ENCODE peak calls at places on chromosomes 16 and 17, in four cellular contexts. Z is iPS DF 19.7; C is activated CD4-positive, CD25-positive, alpha-beta regulatory T cell treated with anti-CD3 and anti-CD28 coated beads, Interleukin-2, amount 50 U/mL, for 16 hours; D is AG09309. Y is an unnamed sample.

GRCh38 chr17:79706931-79707382 is 23.8 kb upstream of the ENPP7 start:
- DNase-seq in C (no peak), D (no peak), Z (no peak), Y (no peak)

GRCh38 chr16:9441021-9441420 is 349.6 kb downstream of the HAPSTR1 start:
- DNase-seq in Z (no peak), C (no peak), D (no peak), Y (no peak)

GRCh38 chr17:4853195-4853762 is 20.1 kb downstream of the MINK1 start:
- DNase-seq in C (no peak), D (no peak), Z (no peak), Y (no peak)

GRCh38 chr17:882827-883585 is 96.6 kb downstream of the NXN start:
- DNase-seq in C (no peak), Z (peak), D (no peak), Y (no peak)

GRCh38 chr17:79045830-79046500 is 22.0 kb downstream of the C1QTNF1 start:
- DNase-seq in D (no peak), C (peak), Z (no peak), Y (peak)

GRCh38 chr17:64245218-64246145 is 17.6 kb downstream of the TEX2 start:
- DNase-seq in C (no peak), Z (no peak), D (no peak), Y (no peak)

GRCh38 chr16:89286096-89286495 is 68.6 kb downstream of the ZNF778 start:
- DNase-seq in D (no peak), C (no peak), Z (no peak), Y (no peak)

GRCh38 chr17:4897198-4897657 is 2.1 kb upstream of the C17orf107 start:
- DNase-seq in Z (no peak), D (no peak), C (no peak), Y (no peak)

GRCh38 chr16:88335150-88335685 is 47.5 kb upstream of the ZNF469 start:
- DNase-seq in D (no peak), Z (no peak), C (no peak), Y (no peak)

GRCh38 chr17:82799591-82799990 is 40.2 kb downstream of the ZNF750 start:
- DNase-seq in D (no peak), Z (no peak), C (no peak), Y (no peak)

GRCh38 chr17:78748048-78748729 is 33.9 kb downstream of the CYTH1 start:
- DNase-seq in D (no peak), C (no peak), Z (no peak), Y (peak)

GRCh38 chr16:1777375-1778199 is 4.7 kb upstream of the MRPS34 start:
- DNase-seq in C (no peak), D (no peak), Z (no peak), Y (no peak)

GRCh38 chr17:75685508-75685907 is 18.4 kb downstream of the SAP30BP start:
- DNase-seq in C (no peak), D (no peak), Z (no peak), Y (no peak)

GRCh38 chr17:79933863-79934652 is 94.8 kb upstream of the CBX4 start:
- DNase-seq in C (no peak), D (no peak), Z (no peak), Y (no peak)

GRCh38 chr17:787641-788221 is 5.6 kb downstream of the MRM3 start:
- DNase-seq in C (no peak), Z (no peak), D (no peak), Y (no peak)

GRCh38 chr17:50708050-50709000 is 611 bp upstream of the ANKRD40 start:
- DNase-seq in C (no peak), D (no peak), Z (no peak), Y (peak)

GRCh38 chr17:75691371-75692290 is 24.5 kb downstream of the SAP30BP start:
- DNase-seq in C (no peak), Z (no peak), D (no peak), Y (no peak)

GRCh38 chr16:50093607-50094570 is 28.1 kb downstream of the HEATR3 start:
- DNase-seq in Z (no peak), C (no peak), D (no peak), Y (no peak)

GRCh38 chr17:1714980-1715802 is 5.0 kb upstream of the TLCD2 start:
- DNase-seq in Z (no peak), C (no peak), D (peak), Y (peak)

GRCh38 chr17:3475812-3476686 is at the start of gene ASPA:
- DNase-seq in Z (no peak), C (no peak), D (no peak), Y (no peak)

GRCh38 chr16:14002416-14002815 is 68.7 kb upstream of the MRTFB start:
- DNase-seq in D (no peak), Z (no peak), C (no peak), Y (no peak)

GRCh38 chr16:8931864-8932263 is 31.8 kb downstream of the USP7 start:
- DNase-seq in D (no peak), C (no peak), Z (peak), Y (peak)